ENCODE peak calls at places on chromosomes 7 and 10, in ten cellular contexts. O, A, Z, B, G, K, E, R, V and S are unnamed samples.

GRCh38 chr7:42197391-42197790 is 39.6 kb downstream of the GLI3 start:
- DNase-seq in B (no peak), V (no peak), G (peak; percentile 81), E (no peak), R (no peak), A (no peak), Z (no peak), K (peak; percentile 78), O (no peak), S (no peak)

GRCh38 chr7:92809397-92810241 is 26.8 kb downstream of the CDK6 start:
- DNase-seq in E (no peak), B (peak; percentile 12), K (peak; percentile 94), A (peak; percentile 67), V (peak; percentile 65), Z (no peak), O (peak; percentile 24), R (peak; percentile 57), G (peak; percentile 97), S (peak; percentile 62)

GRCh38 chr7:138595454-138595853 is 105.7 kb downstream of the SVOPL start:
- DNase-seq in E (no peak), R (no peak), O (no peak), G (no peak), A (no peak), B (no peak), K (no peak), Z (no peak), V (no peak), S (no peak)

GRCh38 chr7:157740251-157740650 is 403.4 kb downstream of the DNAJB6 start:
- DNase-seq in G (no peak), O (no peak), B (no peak), A (no peak), E (peak; percentile 59), Z (no peak), K (no peak), R (no peak), V (no peak), S (no peak)

GRCh38 chr7:36736827-36737211 is 12.5 kb upstream of the AOAH start:
- DNase-seq in Z (no peak), E (no peak), O (no peak), V (no peak), A (no peak), G (no peak), K (no peak), B (no peak), R (no peak), S (peak; percentile 63)

GRCh38 chr10:96305019-96305418 is 785 bp downstream of the DNTT start:
- DNase-seq in B (no peak), G (no peak), O (no peak), K (no peak), Z (no peak), V (no peak), R (no peak), E (no peak), A (no peak), S (no peak)

GRCh38 chr7:55109384-55110167 is 90.8 kb downstream of the EGFR start:
- DNase-seq in Z (no peak), K (no peak), O (no peak), E (no peak), G (peak; percentile 77), V (no peak), R (no peak), A (no peak), B (no peak), S (no peak)

GRCh38 chr7:3270362-3270761 is 30.7 kb upstream of the SDK1 start:
- DNase-seq in A (no peak), R (no peak), O (no peak), B (no peak), Z (no peak), V (no peak), K (no peak), E (no peak), G (no peak), S (no peak)

GRCh38 chr7:17549406-17549805 is 251.0 kb downstream of the AHR start:
- DNase-seq in B (no peak), O (no peak), A (no peak), R (no peak), K (no peak), G (no peak), V (no peak), Z (no peak), E (no peak), S (no peak)

GRCh38 chr7:118041336-118041878 is 142.6 kb upstream of the LSM8 start:
- DNase-seq in O (no peak), G (no peak), V (no peak), K (no peak), E (no peak), A (no peak), R (no peak), B (no peak), Z (no peak), S (no peak)

GRCh38 chr7:128402346-128402745 is 7.4 kb downstream of the IMPDH1 start:
- DNase-seq in V (no peak), O (no peak), Z (no peak), E (no peak), K (no peak), G (no peak), A (no peak), B (no peak), R (no peak), S (no peak)

GRCh38 chr10:126593968-126594701 is 76.4 kb downstream of the C10orf90 start:
- DNase-seq in B (no peak), A (no peak), G (no peak), K (no peak), R (no peak), Z (no peak), V (no peak), O (no peak), E (no peak), S (no peak)

GRCh38 chr7:65800890-65801341 is 72.0 kb upstream of the VKORC1L1 start:
- DNase-seq in A (no peak), R (no peak), B (no peak), Z (peak; percentile 28), K (no peak), G (no peak), V (no peak), E (no peak), O (peak; percentile 35), S (no peak)

GRCh38 chr10:125187238-125188194 is 27.2 kb upstream of the CTBP2 start:
- DNase-seq in Z (no peak), R (no peak), O (no peak), K (no peak), G (no peak), A (no peak), V (no peak), B (no peak), E (no peak), S (no peak)

GRCh38 chr7:100614308-100614861 is 2.0 kb downstream of the MOSPD3 start:
- DNase-seq in A (no peak), O (no peak), B (no peak), R (no peak), K (no peak), Z (no peak), E (no peak), V (no peak), G (no peak), S (no peak)

GRCh38 chr7:100607111-100607510 is 4.9 kb downstream of the PCOLCE start:
- DNase-seq in B (no peak), E (no peak), K (no peak), A (no peak), G (no peak), V (no peak), Z (no peak), O (no peak), R (no peak), S (no peak)

GRCh38 chr7:100611983-100612729 is at the start of gene MOSPD3:
- DNase-seq in O (peak; percentile 97), R (peak; percentile 97), B (peak; percentile 97), G (peak; percentile 100), K (peak; percentile 99), A (peak; percentile 100), V (peak; percentile 98), E (peak; percentile 99), Z (peak; percentile 99), S (peak; percentile 98)

GRCh38 chr7:100613447-100614185 is 1.3 kb downstream of the MOSPD3 start:
- DNase-seq in B (no peak), R (peak; percentile 23), E (no peak), K (no peak), G (no peak), O (no peak), A (no peak), Z (no peak), V (no peak), S (no peak)

DNA sequence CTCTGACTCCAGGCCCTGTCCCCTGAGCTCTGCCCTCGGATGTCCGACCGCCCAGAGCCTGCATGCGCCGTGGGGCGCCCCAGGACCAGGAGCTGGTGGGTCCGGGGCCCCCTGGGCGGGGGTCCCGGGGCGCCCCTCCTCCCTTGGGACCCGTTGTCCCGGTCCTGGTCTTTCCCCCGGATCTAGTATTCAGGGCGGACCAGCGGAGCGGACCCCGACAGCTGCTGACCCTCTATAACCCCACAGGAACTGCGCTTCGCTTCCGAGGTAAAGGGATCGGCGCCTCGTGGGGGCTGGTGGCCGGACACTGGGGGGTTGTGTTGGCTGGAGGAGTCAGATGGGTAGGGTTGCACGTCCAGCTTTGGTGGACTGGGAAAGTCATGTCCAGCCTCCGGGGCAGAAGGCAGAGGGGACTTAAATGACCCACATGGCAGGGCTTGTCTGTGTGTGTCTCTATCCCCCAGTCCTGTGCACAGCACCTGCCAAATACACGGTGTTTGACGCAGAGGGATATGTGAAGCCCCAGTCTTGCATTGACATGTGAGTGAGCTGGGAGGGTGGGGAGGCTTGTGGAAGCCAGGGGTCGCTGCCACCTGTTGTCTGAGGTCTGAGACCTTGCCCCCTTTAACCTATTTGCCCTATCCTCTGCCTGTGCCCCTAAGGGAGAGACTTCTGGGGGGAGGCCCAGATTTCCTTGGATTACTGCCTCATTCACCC is 548 bp downstream of the MOSPD3 start:
- DNase-seq in E (no peak), B (no peak), V (no peak), O (no peak), Z (no peak), G (no peak), R (peak; percentile 65), K (no peak), A (no peak), S (no peak)
- TF ChIP-seq CTCF in E (peak; percentile 44), B (no peak), V (no peak), O (no peak), Z (no peak), G (peak; percentile 8), R (no peak), K (no peak), A (no peak), S (no peak)

GRCh38 chr7:91263359-91264082 is 712 bp upstream of the FZD1 start:
- DNase-seq in R (no peak), A (peak; percentile 41), O (peak; percentile 34), G (no peak), E (no peak), K (no peak), B (no peak), V (peak; percentile 58), Z (no peak), S (no peak)
- TF ChIP-seq CTCF in R (no peak), A (no peak), O (no peak), G (no peak), E (peak; percentile 18), K (no peak), B (no peak), V (no peak), Z (no peak), S (no peak)

GRCh38 chr10:95284807-95285206 is 6.0 kb downstream of the PDLIM1 start:
- DNase-seq in K (no peak), Z (no peak), R (no peak), V (no peak), G (no peak), O (no peak), A (no peak), E (no peak), B (no peak), S (no peak)
- TF ChIP-seq CTCF in K (no peak), Z (no peak), R (no peak), V (no peak), G (no peak), O (no peak), A (no peak), E (no peak), B (no peak), S (no peak)

GRCh38 chr10:109126016-109126415 is 797.3 kb downstream of the XPNPEP1 start:
- DNase-seq in O (no peak), G (no peak), K (no peak), B (no peak), Z (no peak), E (no peak), V (no peak), A (no peak), R (no peak), S (no peak)
- TF ChIP-seq CTCF in O (peak; percentile 27), G (no peak), K (no peak), B (no peak), Z (no peak), E (peak; percentile 17), V (no peak), A (no peak), R (no peak), S (no peak)